ENCODE peak calls at places on chromosome 12, in seven cellular contexts. M is IMR-90, C is K562, F is GM12878, J is HepG2, K is H1, W is SK-N-SH. L is an unnamed sample.

GRCh38 chr12:87678453-87678852 is 350.7 kb downstream of the C12orf50 start:
- DNase-seq in K (no peak), J (no peak), W (no peak), M (peak; percentile 59), F (no peak), C (no peak), L (no peak)

GRCh38 chr12:132464820-132465219 is 25.1 kb upstream of the FBRSL1 start:
- DNase-seq in W (no peak), C (no peak), F (no peak), J (no peak), M (no peak), K (no peak), L (no peak)

GRCh38 chr12:94625531-94625930 is 24.8 kb downstream of the TMCC3 start:
- DNase-seq in J (no peak), W (no peak), M (no peak), C (no peak), K (no peak), F (no peak), L (no peak)

GRCh38 chr12:124759841-124760508 is 103.7 kb downstream of the SCARB1 start:
- DNase-seq in F (no peak), K (no peak), C (no peak), W (no peak), J (no peak), M (no peak), L (peak; percentile 54)

GRCh38 chr12:113818278-113818677 is 147.8 kb downstream of the RBM19 start:
- DNase-seq in K (no peak), W (no peak), J (no peak), M (peak; percentile 8), C (no peak), F (no peak), L (no peak)

GRCh38 chr12:47214001-47214619 is 134.4 kb upstream of the AMIGO2 start:
- DNase-seq in K (no peak), W (no peak), F (no peak), J (no peak), M (no peak), C (no peak), L (no peak)

GRCh38 chr12:106046947-106047346 is 91.8 kb downstream of the NUAK1 start:
- DNase-seq in C (no peak), W (no peak), K (no peak), M (no peak), J (no peak), F (no peak), L (no peak)

GRCh38 chr12:131628766-131629448 is 82.0 kb upstream of the SFSWAP start:
- DNase-seq in J (no peak), K (no peak), F (no peak), W (no peak), M (no peak), C (no peak), L (no peak)

GRCh38 chr12:122080149-122081107 is 1.9 kb downstream of the MLXIP start:
- DNase-seq in J (no peak), M (peak; percentile 86), W (peak; percentile 76), C (peak; percentile 53), K (no peak), F (no peak), L (peak; percentile 40)

GRCh38 chr12:116384629-116385485 is 107.4 kb upstream of the MED13L start:
- DNase-seq in F (no peak), M (peak; percentile 76), C (peak; percentile 62), W (no peak), J (no peak), K (no peak), L (peak; percentile 42)

GRCh38 chr12:19338405-19338804 is 100.9 kb upstream of the AEBP2 start:
- DNase-seq in M (peak; percentile 10), C (no peak), J (peak; percentile 1), F (no peak), K (no peak), W (no peak), L (no peak)

GRCh38 chr12:103840399-103840880 is 594 bp downstream of the NT5DC3 start:
- DNase-seq in K (no peak), W (peak; percentile 74), C (peak; percentile 58), M (peak; percentile 25), J (no peak), F (no peak), L (peak; percentile 32)

GRCh38 chr12:104710940-104711725 is 247.0 kb downstream of the SLC41A2 start:
- DNase-seq in K (no peak), C (no peak), M (peak; percentile 76), J (no peak), F (no peak), W (peak; percentile 42), L (no peak)

GRCh38 chr12:45730842-45731336 is 1.4 kb downstream of the ARID2 start:
- DNase-seq in K (no peak), W (no peak), F (no peak), C (peak; percentile 44), J (peak; percentile 60), M (peak; percentile 39), L (no peak)

GRCh38 chr12:48023386-48023785 is 19.1 kb upstream of the COL2A1 start:
- DNase-seq in J (no peak), K (no peak), W (no peak), M (no peak), C (no peak), F (no peak), L (no peak)

GRCh38 chr12:94055528-94055927 is 92.8 kb upstream of the PLXNC1 start:
- DNase-seq in K (no peak), W (no peak), F (no peak), J (no peak), M (no peak), C (no peak), L (no peak)

GRCh38 chr12:66297923-66298322 is 4.4 kb upstream of the HELB start:
- DNase-seq in K (no peak), W (no peak), F (no peak), J (no peak), M (no peak), C (no peak), L (no peak)

GRCh38 chr12:26833692-26834168 is 736 bp upstream of the ITPR2 start:
- DNase-seq in J (no peak), K (no peak), M (peak; percentile 13), W (peak; percentile 50), C (peak; percentile 28), F (no peak), L (no peak)

GRCh38 chr12:65656904-65657351 is 167.4 kb upstream of the HMGA2 start:
- DNase-seq in C (peak; percentile 42), F (no peak), K (no peak), M (peak; percentile 99), J (no peak), W (no peak), L (peak; percentile 66)

GRCh38 chr12:70402597-70402996 is 36.5 kb downstream of the KCNMB4 start:
- DNase-seq in F (no peak), J (no peak), K (no peak), M (no peak), W (no peak), C (no peak), L (no peak)

GRCh38 chr12:130633771-130634170 is 82.3 kb downstream of the RIMBP2 start:
- DNase-seq in F (no peak), M (no peak), J (no peak), K (peak; percentile 61), W (peak; percentile 81), C (no peak), L (no peak)

GRCh38 chr12:93943766-93944165 is 204.6 kb upstream of the PLXNC1 start:
- DNase-seq in J (no peak), K (no peak), F (no peak), W (no peak), M (peak; percentile 37), C (peak; percentile 19), L (peak; percentile 31)

GRCh38 chr12:5102261-5102789 is 58.6 kb downstream of the KCNA5 start:
- DNase-seq in J (no peak), M (peak; percentile 94), K (no peak), C (no peak), F (no peak), W (no peak), L (no peak)

GRCh38 chr12:54439521-54440255 is 20.6 kb upstream of the ITGA5 start:
- DNase-seq in J (peak; percentile 18), K (no peak), M (peak; percentile 86), F (no peak), W (peak; percentile 65), C (peak; percentile 71), L (peak; percentile 83)

GRCh38 chr12:54437697-54438096 is 18.6 kb upstream of the ITGA5 start:
- DNase-seq in W (no peak), F (no peak), K (no peak), C (no peak), J (no peak), M (no peak), L (no peak)

GRCh38 chr12:54438506-54438905 is 19.4 kb upstream of the ITGA5 start:
- DNase-seq in W (no peak), C (no peak), K (no peak), M (no peak), J (no peak), F (no peak), L (no peak)

GRCh38 chr12:54437243-54437642 is 18.2 kb upstream of the ITGA5 start:
- DNase-seq in M (no peak), C (no peak), K (no peak), W (no peak), J (no peak), F (no peak), L (no peak)

GRCh38 chr12:54439096-54439495 is 20.0 kb upstream of the ITGA5 start:
- DNase-seq in M (no peak), J (no peak), K (no peak), F (no peak), C (no peak), W (no peak), L (no peak)
- TF ChIP-seq RFX5 in M (no peak), J (no peak), K (no peak), F (no peak), C (no peak), W (no peak), L (no peak)

GRCh38 chr12:112018571-112019237 is 5.5 kb downstream of the ERP29 start:
- DNase-seq in M (peak; percentile 92), J (no peak), K (no peak), F (no peak), C (no peak), W (no peak), L (no peak)
- TF ChIP-seq RAD21 in M (no peak), J (no peak), K (no peak), F (no peak), C (no peak), W (no peak), L (no peak)

GRCh38 chr12:32139064-32139421 is 32.4 kb downstream of the BICD1 start:
- DNase-seq in J (no peak), K (no peak), F (peak; percentile 92), C (no peak), M (peak; percentile 66), W (no peak), L (no peak)
- TF ChIP-seq RFX5 in J (no peak), K (no peak), F (no peak), C (no peak), M (no peak), W (no peak), L (no peak)

DNA sequence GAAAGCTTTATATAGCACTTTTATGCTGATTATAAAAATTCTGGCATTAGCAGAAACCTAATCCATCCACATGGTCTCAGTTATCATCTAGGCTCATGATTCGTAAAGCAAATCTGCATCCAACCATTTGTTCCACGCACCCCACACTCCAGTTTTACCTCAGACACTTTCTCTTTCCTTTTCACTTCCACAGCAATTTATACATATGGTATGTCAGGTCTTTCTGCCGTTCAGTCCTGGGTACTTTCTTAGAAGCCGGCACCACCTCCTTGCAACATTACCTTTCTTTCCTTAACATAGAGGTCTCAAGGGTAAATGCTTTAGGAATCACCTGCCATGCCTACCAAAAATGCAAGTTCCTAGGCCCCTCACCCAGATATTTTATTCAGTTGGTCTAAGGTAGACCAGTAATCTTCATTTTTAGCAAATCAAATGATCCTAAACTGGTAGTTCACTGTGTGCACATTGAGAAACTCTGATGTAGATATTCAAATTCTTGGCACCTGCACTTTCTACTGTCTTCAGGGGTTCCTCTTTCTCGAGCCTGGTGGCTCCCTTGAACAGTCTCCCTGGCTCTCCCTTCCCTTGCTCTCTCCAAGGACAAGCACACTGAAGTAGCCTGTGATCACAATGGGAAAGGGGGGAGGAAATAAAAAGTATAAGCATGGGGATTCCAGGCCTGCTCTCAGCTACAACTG is 2.8 kb upstream of the KRAS start:
- DNase-seq in M (no peak), J (no peak), K (no peak), W (no peak), F (no peak), C (no peak), L (no peak)
- TF ChIP-seq RAD21 in M (no peak), J (no peak), K (no peak), W (no peak), F (no peak), C (no peak), L (no peak)